ENCODE peak calls at places on chromosomes 2 and 18, in five cellular contexts. X is vagina; Q is CD8-positive, alpha-beta memory T cell; I is GM04504; G is cardiac muscle cell. C is an unnamed sample.

GRCh38 chr18:2325308-2325849 is 245.9 kb downstream of the METTL4 start:
- DNase-seq in X (no peak), Q (no peak), I (no peak), G (peak; percentile 92), C (no peak)

GRCh38 chr2:86226780-86227520 is 27.7 kb downstream of the MRPL35 start:
- DNase-seq in X (no peak), Q (no peak), I (no peak), G (no peak), C (no peak)

GRCh38 chr2:218962859-218963492 is 3.5 kb downstream of the CDK5R2 start:
- DNase-seq in X (peak; percentile 90), Q (peak; percentile 35), I (no peak), G (peak; percentile 99), C (no peak)

GRCh38 chr2:235605306-235605998 is 111.6 kb downstream of the AGAP1 start:
- DNase-seq in X (no peak), Q (peak; percentile 23), I (peak; percentile 96), G (peak; percentile 98), C (peak; percentile 88)

GRCh38 chr18:50791599-50792438 is 28.0 kb downstream of the MRO start:
- DNase-seq in X (no peak), Q (no peak), I (no peak), G (no peak), C (no peak)

GRCh38 chr18:77208969-77209368 is 40.7 kb upstream of the GALR1 start:
- DNase-seq in X (no peak), Q (peak; percentile 12), I (no peak), G (peak; percentile 69), C (no peak)

GRCh38 chr2:20236496-20236895 is 11.6 kb upstream of the SDC1 start:
- DNase-seq in X (no peak), Q (no peak), I (no peak), G (no peak), C (no peak)

GRCh38 chr2:5685225-5685624 is 7.0 kb upstream of the SOX11 start:
- DNase-seq in X (no peak), Q (no peak), I (no peak), G (no peak), C (no peak)

GRCh38 chr2:98346259-98347236 is at the start of gene CNGA3:
- DNase-seq in X (no peak), Q (no peak), I (no peak), G (peak; percentile 42), C (no peak)

C was measured in coronary artery.